ENCODE peak calls at places on chromosome 4, in six cellular contexts. N is CD4-positive, CD25-positive, alpha-beta regulatory T cell; G is body of pancreas; L is effector memory CD4-positive, alpha-beta T cell; D is pancreas; H is breast epithelium. E is an unnamed sample.

GRCh38 chr4:7802093-7802726 is 137.5 kb downstream of the AFAP1 start:
- DNase-seq in N (peak; percentile 83), G (peak; percentile 79), L (peak; percentile 54), D (no peak), H (peak; percentile 77), E (peak; percentile 88)

GRCh38 chr4:5381981-5382441 is 326.3 kb downstream of the EVC2 start:
- DNase-seq in N (no peak), G (no peak), L (no peak), D (no peak), H (no peak), E (no peak)

GRCh38 chr4:74109894-74110605 is 11.1 kb upstream of the CXCL2 start:
- DNase-seq in N (no peak), G (peak; percentile 56), L (no peak), D (no peak), H (no peak), E (no peak)

GRCh38 chr4:119897260-119897659 is 169.4 kb downstream of the MAD2L1 start:
- DNase-seq in N (no peak), G (no peak), L (no peak), D (no peak), H (no peak), E (no peak)

GRCh38 chr4:142416121-142416520 is 430.0 kb downstream of the INPP4B start:
- DNase-seq in N (no peak), G (no peak), L (no peak), D (no peak), H (no peak), E (no peak)

GRCh38 chr4:5928241-5928640 is 35.4 kb upstream of the CRMP1 start:
- DNase-seq in N (no peak), G (no peak), L (no peak), D (no peak), H (no peak), E (no peak)

GRCh38 chr4:21790437-21791029 is 158.0 kb downstream of the KCNIP4 start:
- DNase-seq in N (peak; percentile 15), G (no peak), L (no peak), D (no peak), H (no peak), E (no peak)

GRCh38 chr4:142817442-142817841 is 28.7 kb downstream of the INPP4B start:
- DNase-seq in N (peak; percentile 41), G (peak; percentile 14), L (no peak), D (no peak), H (no peak), E (no peak)

GRCh38 chr4:153114771-153115321 is 89.4 kb upstream of the TRIM2 start:
- DNase-seq in N (peak; percentile 80), G (no peak), L (peak; percentile 16), D (no peak), H (no peak), E (no peak)

DNA sequence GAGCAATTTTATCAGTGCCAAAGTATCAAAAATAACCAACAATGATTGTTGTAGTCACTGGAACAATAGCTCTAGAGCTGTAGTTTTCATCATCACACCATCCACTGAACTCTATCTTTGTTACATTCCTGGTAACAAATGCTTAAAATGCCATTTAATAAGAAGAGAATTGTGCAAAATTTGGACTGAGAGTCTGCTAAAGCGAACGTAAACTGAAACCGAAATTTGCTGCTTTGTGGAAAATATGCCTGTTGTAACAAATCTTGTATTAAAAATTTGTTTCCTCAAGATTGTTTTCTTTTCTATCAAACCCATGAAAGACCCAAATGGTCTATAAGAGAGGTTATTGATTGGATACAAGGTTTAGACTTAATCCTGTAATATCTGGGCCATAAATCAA is 109.3 kb upstream of the TECRL start:
- DNase-seq in N (no peak), G (no peak), L (no peak), D (no peak), H (no peak), E (no peak)
- H3K4me3 ChIP-seq in N (no peak overlapping the region), G (no peak overlapping the region), L (no peak overlapping the region), D (no peak overlapping the region), H (no peak overlapping the region), E (no peak overlapping the region)

GRCh38 chr4:31601793-31602192 is 881.6 kb downstream of the PCDH7 start:
- DNase-seq in N (no peak), G (no peak), L (no peak), D (no peak), H (no peak), E (no peak)
- H3K27ac ChIP-seq in N (no peak overlapping the region), G (no peak overlapping the region), L (no peak overlapping the region), D (no peak overlapping the region), H (no peak overlapping the region), E (no peak overlapping the region)

GRCh38 chr4:1199556-1200331 is 27.4 kb upstream of the SPON2 start:
- DNase-seq in N (no peak), G (peak; percentile 1), L (no peak), D (peak; percentile 7), H (no peak), E (peak; percentile 34)
- H3K4me3 ChIP-seq in N (no peak overlapping the region), G (no peak overlapping the region), L (no peak overlapping the region), D (no peak overlapping the region), H (peak overlapping the region; percentile 33), E (no peak overlapping the region)

DNA sequence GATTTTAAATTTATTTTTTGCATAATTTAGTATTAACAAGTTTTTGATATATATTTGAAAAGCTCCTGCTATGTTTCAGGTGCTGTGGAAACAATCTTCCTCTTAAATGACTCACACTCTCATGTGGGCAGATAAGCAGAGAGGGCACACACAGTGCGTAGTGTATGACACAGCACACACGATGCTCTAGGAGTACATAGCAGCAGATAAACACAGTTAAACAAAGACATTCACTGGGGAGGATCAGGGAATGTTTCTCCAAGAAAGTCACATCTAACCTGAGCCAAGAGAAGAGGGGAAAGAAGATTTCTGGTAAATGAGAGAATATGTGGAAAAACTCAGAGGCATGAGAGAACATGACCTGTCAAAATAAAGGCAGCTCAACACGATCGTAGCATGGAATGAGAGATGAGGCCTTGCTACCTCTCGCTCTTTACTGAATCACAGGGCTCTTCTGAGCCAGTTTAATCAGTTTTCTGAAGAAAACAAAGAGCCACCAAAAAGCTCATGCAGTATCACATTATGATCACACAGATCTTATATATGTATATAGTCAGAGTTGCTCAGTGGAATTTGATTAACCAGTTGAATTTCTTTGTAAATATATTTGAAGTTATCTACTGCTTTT is 251.0 kb downstream of the ANK2 start:
- DNase-seq in N (peak; percentile 1), G (peak; percentile 18), L (no peak), D (no peak), H (no peak), E (no peak)
- H3K27ac ChIP-seq in N (no peak overlapping the region), G (no peak overlapping the region), L (no peak overlapping the region), D (no peak overlapping the region), H (peak overlapping the region; percentile 48), E (peak overlapping the region; percentile 27)

DNA sequence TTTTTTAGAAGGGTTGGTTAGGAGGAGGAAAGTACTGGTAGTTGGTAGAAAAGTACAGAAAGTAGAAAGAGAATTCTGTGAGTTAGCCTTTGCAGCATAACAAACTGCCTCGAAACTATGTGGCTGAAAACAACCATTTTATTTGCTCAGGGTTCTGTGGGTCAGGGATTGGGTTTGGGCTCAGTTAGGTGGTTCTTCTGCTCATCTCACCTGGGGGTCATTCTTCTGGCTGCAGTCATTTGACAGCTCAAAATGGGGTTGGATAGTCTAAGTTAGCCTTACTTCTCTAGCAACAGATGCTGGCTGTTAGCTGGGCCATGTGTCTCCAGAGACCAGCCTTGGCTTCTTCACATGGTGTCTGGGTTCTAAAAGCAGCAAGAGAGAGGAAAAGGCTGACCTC is 119.4 kb downstream of the SMIM20 start:
- DNase-seq in N (no peak), G (no peak), L (no peak), D (no peak), H (no peak), E (no peak)
- H3K4me3 ChIP-seq in N (no peak overlapping the region), G (no peak overlapping the region), L (no peak overlapping the region), D (no peak overlapping the region), H (no peak overlapping the region), E (no peak overlapping the region)

GRCh38 chr4:15443770-15444169 is 15.9 kb downstream of the C1QTNF7 start:
- DNase-seq in N (no peak), G (no peak), L (no peak), D (no peak), H (no peak), E (no peak)
- H3K27ac ChIP-seq in N (no peak overlapping the region), G (no peak overlapping the region), L (no peak overlapping the region), D (no peak overlapping the region), H (no peak overlapping the region), E (no peak overlapping the region)

DNA sequence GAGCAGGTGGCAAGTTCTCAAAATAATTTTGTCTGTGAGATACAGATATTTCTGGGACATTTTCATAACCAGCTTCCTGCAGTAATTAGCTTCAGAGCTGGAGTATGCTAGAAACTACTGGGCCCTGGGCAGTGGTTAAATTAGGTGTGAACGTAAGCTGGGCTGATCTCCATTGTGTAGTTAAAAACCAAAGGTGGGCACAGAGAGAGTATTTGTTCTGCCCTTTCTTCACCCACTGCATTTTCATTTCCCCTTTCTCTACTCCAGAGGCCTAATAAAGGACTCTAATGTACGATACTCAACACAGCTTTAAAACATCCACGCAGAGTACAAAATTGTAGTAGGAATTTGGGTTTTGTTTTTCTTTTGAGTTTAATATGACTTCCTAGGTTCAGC is 252.7 kb downstream of the SPRY1 start:
- DNase-seq in N (no peak), G (no peak), L (no peak), D (no peak), H (no peak), E (no peak)
- H3K4me3 ChIP-seq in N (no peak overlapping the region), G (no peak overlapping the region), L (no peak overlapping the region), D (no peak overlapping the region), H (no peak overlapping the region), E (no peak overlapping the region)

GRCh38 chr4:151202851-151203455 is 74.0 kb upstream of the PRSS48 start:
- DNase-seq in N (no peak), G (no peak), L (no peak), D (no peak), H (no peak), E (no peak)
- H3K27ac ChIP-seq in N (no peak overlapping the region), G (no peak overlapping the region), L (no peak overlapping the region), D (no peak overlapping the region), H (peak overlapping the region; percentile 37), E (peak overlapping the region; percentile 52)

GRCh38 chr4:122229857-122230256 is 77.7 kb downstream of the BLTP1 start:
- DNase-seq in N (no peak), G (no peak), L (no peak), D (no peak), H (no peak), E (no peak)
- H3K4me3 ChIP-seq in N (no peak overlapping the region), G (no peak overlapping the region), L (no peak overlapping the region), D (no peak overlapping the region), H (no peak overlapping the region), E (no peak overlapping the region)

DNA sequence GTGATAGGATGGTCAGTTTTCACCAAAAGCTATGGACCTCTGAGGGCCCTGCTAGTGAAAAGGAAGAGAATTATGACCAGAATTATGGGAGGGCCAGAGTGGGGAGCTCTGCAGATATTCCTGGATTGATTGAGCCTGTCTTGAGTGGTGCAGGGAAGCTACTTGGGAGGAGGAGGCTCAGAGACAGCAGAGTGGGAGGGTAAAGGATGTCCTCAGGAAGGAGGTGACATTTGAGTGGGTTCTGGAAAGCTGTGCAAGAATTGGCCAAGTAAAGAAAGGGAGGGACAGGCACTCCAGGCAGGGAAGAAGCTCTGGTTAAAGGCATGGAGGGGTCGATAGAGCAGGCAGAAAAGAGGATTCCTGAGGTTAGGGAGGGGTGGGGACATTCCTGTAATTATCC is 24.1 kb downstream of the RNF4 start:
- DNase-seq in N (no peak), G (no peak), L (no peak), D (no peak), H (no peak), E (no peak)
- H3K27ac ChIP-seq in N (no peak overlapping the region), G (no peak overlapping the region), L (no peak overlapping the region), D (no peak overlapping the region), H (no peak overlapping the region), E (no peak overlapping the region)